ENCODE peak calls at places on chromosomes 11 and 22, in nine cellular contexts. One of them, this sample, is unnamed.

GRCh38 chr11:33861366-33861765 is 30.5 kb downstream of the LMO2 start:
- DNase-seq in T-cell: no peak
- DNase-seq in caudate nucleus: no peak
- DNase-seq in GM04503: no peak
- DNase-seq in progenitor cell of endocrine pancreas: no peak
- DNase-seq in dermis blood vessel endothelial cell: no peak
- DNase-seq in RPMI7951: no peak
- DNase-seq in neural crest cell: no peak
- DNase-seq in activated T-cell treated with anti-CD3 and anti-CD28 coated beads for 24 hours: no peak
- DNase-seq in this sample: no peak

GRCh38 chr11:65911682-65912568 is 6.9 kb downstream of the C11orf68 start:
- DNase-seq in caudate nucleus: no peak
- DNase-seq in dermis blood vessel endothelial cell: peak
- DNase-seq in progenitor cell of endocrine pancreas: no peak
- DNase-seq in T-cell: no peak
- DNase-seq in RPMI7951: peak
- DNase-seq in activated T-cell treated with anti-CD3 and anti-CD28 coated beads for 24 hours: no peak
- DNase-seq in neural crest cell: peak
- DNase-seq in GM04503: peak
- DNase-seq in this sample: peak

GRCh38 chr22:23695748-23696325 is 5.0 kb downstream of the RGL4 start:
- DNase-seq in caudate nucleus: no peak
- DNase-seq in RPMI7951: no peak
- DNase-seq in T-cell: no peak
- DNase-seq in activated T-cell treated with anti-CD3 and anti-CD28 coated beads for 24 hours: no peak
- DNase-seq in progenitor cell of endocrine pancreas: no peak
- DNase-seq in GM04503: no peak
- DNase-seq in dermis blood vessel endothelial cell: no peak
- DNase-seq in neural crest cell: no peak
- DNase-seq in this sample: no peak

GRCh38 chr11:40129276-40129675 is 1330.2 kb downstream of the LRRC4C start:
- DNase-seq in caudate nucleus: no peak
- DNase-seq in progenitor cell of endocrine pancreas: no peak
- DNase-seq in activated T-cell treated with anti-CD3 and anti-CD28 coated beads for 24 hours: no peak
- DNase-seq in dermis blood vessel endothelial cell: no peak
- DNase-seq in GM04503: no peak
- DNase-seq in RPMI7951: no peak
- DNase-seq in neural crest cell: no peak
- DNase-seq in T-cell: no peak
- DNase-seq in this sample: no peak

GRCh38 chr11:45658292-45658991 is 7.0 kb downstream of the CHST1 start:
- DNase-seq in dermis blood vessel endothelial cell: peak
- DNase-seq in neural crest cell: no peak
- DNase-seq in activated T-cell treated with anti-CD3 and anti-CD28 coated beads for 24 hours: no peak
- DNase-seq in RPMI7951: peak
- DNase-seq in GM04503: no peak
- DNase-seq in progenitor cell of endocrine pancreas: no peak
- DNase-seq in T-cell: no peak
- DNase-seq in caudate nucleus: peak
- DNase-seq in this sample: peak

GRCh38 chr11:4684631-4685285 is 12.9 kb downstream of the OR51E2 start:
- DNase-seq in dermis blood vessel endothelial cell: no peak
- DNase-seq in RPMI7951: no peak
- DNase-seq in neural crest cell: no peak
- DNase-seq in T-cell: no peak
- DNase-seq in GM04503: no peak
- DNase-seq in caudate nucleus: no peak
- DNase-seq in progenitor cell of endocrine pancreas: no peak
- DNase-seq in activated T-cell treated with anti-CD3 and anti-CD28 coated beads for 24 hours: no peak
- DNase-seq in this sample: no peak

GRCh38 chr11:117930668-117931330 is 1.6 kb upstream of the TMPRSS13 start:
- DNase-seq in neural crest cell: no peak
- DNase-seq in activated T-cell treated with anti-CD3 and anti-CD28 coated beads for 24 hours: no peak
- DNase-seq in RPMI7951: no peak
- DNase-seq in progenitor cell of endocrine pancreas: no peak
- DNase-seq in dermis blood vessel endothelial cell: no peak
- DNase-seq in T-cell: no peak
- DNase-seq in caudate nucleus: no peak
- DNase-seq in GM04503: no peak
- DNase-seq in this sample: no peak

GRCh38 chr11:75277211-75277805 is 36.7 kb downstream of the TPBGL start:
- DNase-seq in dermis blood vessel endothelial cell: no peak
- DNase-seq in caudate nucleus: no peak
- DNase-seq in progenitor cell of endocrine pancreas: no peak
- DNase-seq in GM04503: no peak
- DNase-seq in neural crest cell: no peak
- DNase-seq in RPMI7951: no peak
- DNase-seq in T-cell: no peak
- DNase-seq in activated T-cell treated with anti-CD3 and anti-CD28 coated beads for 24 hours: no peak
- DNase-seq in this sample: no peak

GRCh38 chr11:35747638-35748037 is 85.1 kb downstream of the TRIM44 start:
- DNase-seq in RPMI7951: no peak
- DNase-seq in progenitor cell of endocrine pancreas: no peak
- DNase-seq in GM04503: no peak
- DNase-seq in caudate nucleus: no peak
- DNase-seq in T-cell: no peak
- DNase-seq in neural crest cell: no peak
- DNase-seq in dermis blood vessel endothelial cell: no peak
- DNase-seq in activated T-cell treated with anti-CD3 and anti-CD28 coated beads for 24 hours: no peak
- DNase-seq in this sample: no peak

GRCh38 chr22:37448521-37449150 is 21.4 kb upstream of the ELFN2 start:
- DNase-seq in caudate nucleus: no peak
- DNase-seq in RPMI7951: no peak
- DNase-seq in activated T-cell treated with anti-CD3 and anti-CD28 coated beads for 24 hours: no peak
- DNase-seq in T-cell: no peak
- DNase-seq in GM04503: no peak
- DNase-seq in neural crest cell: no peak
- DNase-seq in progenitor cell of endocrine pancreas: no peak
- DNase-seq in dermis blood vessel endothelial cell: no peak
- DNase-seq in this sample: no peak

This sample was measured in Caki2.